ENCODE peak calls at places on chromosomes 2 and 18, in six cellular contexts. H, R, E, W, L and X are unnamed samples.

GRCh38 chr2:149038442-149039212 is at the start of gene LYPD6B:
- DNase-seq in H (peak; percentile 9), E (no peak), W (no peak), R (no peak), L (no peak), X (no peak)

GRCh38 chr2:239602290-239603282 is 201.8 kb upstream of the HDAC4 start:
- DNase-seq in H (no peak), L (peak; percentile 66), W (no peak), E (peak; percentile 15), R (no peak), X (peak; percentile 63)

GRCh38 chr2:102424754-102425153 is 1.8 kb downstream of the IL18RAP start:
- DNase-seq in E (no peak), H (no peak), L (no peak), W (no peak), R (no peak), X (no peak)

GRCh38 chr2:23859983-23860382 is 66.9 kb downstream of the ATAD2B start:
- DNase-seq in R (no peak), E (no peak), L (no peak), W (no peak), H (no peak), X (no peak)

GRCh38 chr2:177147093-177147694 is 65.4 kb upstream of the HNRNPA3 start:
- DNase-seq in R (no peak), W (no peak), E (peak; percentile 38), L (no peak), H (no peak), X (peak; percentile 23)

GRCh38 chr2:15940661-15941482 is 522 bp downstream of the MYCN start:
- DNase-seq in W (no peak), E (peak; percentile 20), R (no peak), H (peak; percentile 28), L (no peak), X (no peak)

GRCh38 chr18:13577091-13577697 is 149.2 kb downstream of the FAM210A start:
- DNase-seq in H (peak; percentile 64), L (no peak), E (peak; percentile 75), W (no peak), R (peak; percentile 58), X (peak; percentile 58)

GRCh38 chr2:126568734-126569133 is 87.2 kb upstream of the GYPC start:
- DNase-seq in H (no peak), W (no peak), E (no peak), L (no peak), R (no peak), X (no peak)

GRCh38 chr2:102166189-102166845 is 20.5 kb upstream of the IL1RL2 start:
- DNase-seq in W (no peak), L (no peak), H (no peak), R (no peak), E (peak; percentile 14), X (no peak)

GRCh38 chr2:192379736-192380135 is 185.0 kb upstream of the TMEFF2 start:
- DNase-seq in R (no peak), L (no peak), W (no peak), H (no peak), E (no peak), X (no peak)

GRCh38 chr18:31942301-31942998 is 478 bp downstream of the TRAPPC8 start:
- DNase-seq in H (peak; percentile 48), W (peak; percentile 36), R (peak; percentile 78), L (no peak), E (peak; percentile 52), X (peak; percentile 38)

GRCh38 chr18:293557-293956 is 25.7 kb upstream of the THOC1 start:
- DNase-seq in E (no peak), R (no peak), H (no peak), W (no peak), L (no peak), X (no peak)

GRCh38 chr2:171141320-171141719 is 19.4 kb downstream of the TLK1 start:
- DNase-seq in R (no peak), W (no peak), E (no peak), H (no peak), L (no peak), X (no peak)

GRCh38 chr18:78689606-78690005 is 290.0 kb upstream of the SALL3 start:
- DNase-seq in L (no peak), W (no peak), H (no peak), R (no peak), E (no peak), X (no peak)

GRCh38 chr2:69642709-69643601 is 584 bp downstream of the AAK1 start:
- DNase-seq in H (peak; percentile 61), R (peak; percentile 26), E (peak; percentile 76), L (no peak), W (peak; percentile 53), X (peak; percentile 64)